ENCODE peak calls at places on chromosomes 5 and 9, in six cellular contexts. M is activated naive CD8-positive, alpha-beta T cell treated with anti-CD3 and anti-CD28 coated beads, Interleukin-2, amount 50 U/mL, for 24 hours; U is H7; G is GM04503; F is tibial nerve; C is activated CD8-positive, alpha-beta T cell treated with anti-CD3 and anti-CD28 coated beads for 36 hours. O is an unnamed sample.

GRCh38 chr5:124932791-124933600 is 186.6 kb upstream of the ZNF608 start:
- DNase-seq in M (no peak), U (no peak), G (peak; percentile 47), F (no peak), C (no peak), O (no peak)

GRCh38 chr9:114930063-114930812 is at the start of gene TNFSF8:
- DNase-seq in M (peak; percentile 60), U (no peak), G (no peak), F (no peak), C (peak; percentile 91), O (no peak)

GRCh38 chr5:113166710-113167366 is 190.2 kb downstream of the DCP2 start:
- DNase-seq in M (no peak), U (no peak), G (no peak), F (no peak), C (no peak), O (no peak)

GRCh38 chr5:2223303-2223702 is 340.6 kb upstream of the IRX4 start:
- DNase-seq in M (no peak), U (no peak), G (no peak), F (no peak), C (no peak), O (no peak)

GRCh38 chr5:54357371-54358058 is 47.1 kb upstream of the ARL15 start:
- DNase-seq in M (no peak), U (no peak), G (no peak), F (no peak), C (no peak), O (no peak)

GRCh38 chr9:114723926-114724325 is 41.9 kb upstream of the TEX48 start:
- DNase-seq in M (no peak), U (no peak), G (peak; percentile 13), F (no peak), C (no peak), O (no peak)

GRCh38 chr5:82641362-82641988 is 363.3 kb upstream of the RPS23 start:
- DNase-seq in M (peak; percentile 6), U (peak; percentile 43), G (peak; percentile 47), F (peak; percentile 66), C (peak; percentile 24), O (no peak)

GRCh38 chr5:62954578-62954977 is 376.0 kb downstream of the LRRC70 start:
- DNase-seq in M (no peak), U (no peak), G (no peak), F (no peak), C (no peak), O (no peak)

GRCh38 chr5:147789820-147790219 is 7.3 kb upstream of the JAKMIP2 start:
- DNase-seq in M (no peak), U (no peak), G (no peak), F (no peak), C (no peak), O (no peak)

GRCh38 chr5:94316916-94317838 is 301.2 kb downstream of the KIAA0825 start:
- DNase-seq in M (no peak), U (no peak), G (no peak), F (no peak), C (no peak), O (no peak)

GRCh38 chr9:127667906-127668305 is 38.9 kb upstream of the CFAP157 start:
- DNase-seq in M (no peak), U (no peak), G (no peak), F (no peak), C (no peak), O (no peak)

GRCh38 chr5:140244525-140245025 is 58.3 kb downstream of the PFDN1 start:
- DNase-seq in M (peak; percentile 85), U (peak; percentile 89), G (no peak), F (peak; percentile 87), C (peak; percentile 91), O (no peak)

GRCh38 chr9:98795970-98796363 is 388 bp downstream of the ANKS6 start:
- DNase-seq in M (peak; percentile 35), U (peak; percentile 86), G (no peak), F (no peak), C (no peak), O (no peak)

GRCh38 chr5:14481299-14481799 is 100.2 kb upstream of the OTULINL start:
- DNase-seq in M (no peak), U (no peak), G (no peak), F (no peak), C (no peak), O (no peak)

GRCh38 chr5:141681695-141682641 is at the start of gene ARAP3:
- DNase-seq in M (peak; percentile 61), U (peak; percentile 95), G (peak; percentile 50), F (peak; percentile 56), C (peak; percentile 54), O (no peak)

GRCh38 chr9:115369322-115369957 is 251.5 kb upstream of the TNC start:
- DNase-seq in M (no peak), U (no peak), G (peak; percentile 57), F (no peak), C (no peak), O (no peak)

GRCh38 chr5:163916856-163917255 is 411.4 kb downstream of the MAT2B start:
- DNase-seq in M (no peak), U (no peak), G (no peak), F (no peak), C (no peak), O (no peak)

GRCh38 chr5:76617229-76617628 is 6.0 kb downstream of the F2RL2 start:
- DNase-seq in M (no peak), U (no peak), G (no peak), F (no peak), C (no peak), O (no peak)

GRCh38 chr5:74648835-74649286 is 8.3 kb upstream of the ENC1 start:
- DNase-seq in M (no peak), U (peak; percentile 77), G (no peak), F (no peak), C (peak; percentile 43), O (no peak)

GRCh38 chr5:13783731-13784130 is 160.8 kb downstream of the DNAH5 start:
- DNase-seq in M (no peak), U (no peak), G (no peak), F (no peak), C (no peak), O (no peak)

GRCh38 chr9:137351781-137352501 is 49.9 kb upstream of the NRARP start:
- DNase-seq in M (no peak), U (peak; percentile 44), G (no peak), F (no peak), C (no peak), O (no peak)

GRCh38 chr5:55051357-55051756 is 27.3 kb downstream of the GZMK start:
- DNase-seq in M (no peak), U (no peak), G (no peak), F (no peak), C (no peak), O (no peak)

GRCh38 chr5:171534009-171534895 is 114.8 kb downstream of the FGF18 start:
- DNase-seq in M (no peak), U (no peak), G (no peak), F (no peak), C (peak; percentile 14), O (no peak)

GRCh38 chr5:168766038-168766700 is 187.0 kb upstream of the PANK3 start:
- DNase-seq in M (no peak), U (no peak), G (no peak), F (no peak), C (no peak), O (no peak)

GRCh38 chr5:122683631-122684030 is 91.2 kb upstream of the SNX2 start:
- DNase-seq in M (no peak), U (no peak), G (no peak), F (no peak), C (no peak), O (no peak)

GRCh38 chr5:149264432-149265069 is 7.1 kb upstream of the AFAP1L1 start:
- DNase-seq in M (peak; percentile 47), U (peak; percentile 87), G (no peak), F (no peak), C (peak; percentile 54), O (peak; percentile 48)

GRCh38 chr9:129415031-129415953 is 205.6 kb downstream of the C9orf50 start:
- DNase-seq in M (no peak), U (peak; percentile 59), G (no peak), F (no peak), C (no peak), O (no peak)

GRCh38 chr9:8349369-8349768 is 549.8 kb upstream of the DMAC1 start:
- DNase-seq in M (no peak), U (no peak), G (no peak), F (no peak), C (no peak), O (no peak)

GRCh38 chr5:6712136-6712581 is 1.1 kb upstream of the TENT4A start:
- DNase-seq in M (peak; percentile 59), U (peak; percentile 73), G (no peak), F (no peak), C (peak; percentile 67), O (no peak)

GRCh38 chr5:58460727-58461286 is 921 bp upstream of the PLK2 start:
- DNase-seq in M (peak; percentile 91), U (peak; percentile 83), G (no peak), F (peak; percentile 88), C (peak; percentile 92), O (no peak)

O was measured in iPS DF 19.7.